ENCODE peak calls at places on chromosomes 4 and X, in four cellular contexts. One of them, this sample, is unnamed. For H3K9me1, the result is how much of the 10 kb centered on the place peaks cover.

GRCh38 chr4:181685911-181686310 is 557.3 kb upstream of the TENM3 start:
- DNase-seq in keratinocyte: no peak
- DNase-seq in K562: no peak
- DNase-seq in IMR-90: peak
- DNase-seq in this sample: no peak

GRCh38 chr4:25343671-25344070 is 31.1 kb downstream of the ZCCHC4 start:
- DNase-seq in K562: no peak
- DNase-seq in keratinocyte: no peak
- DNase-seq in IMR-90: peak
- DNase-seq in this sample: no peak

GRCh38 chrX:133794151-133794550 is 191.2 kb downstream of the GPC3 start:
- DNase-seq in keratinocyte: no peak
- DNase-seq in K562: no peak
- DNase-seq in IMR-90: no peak
- DNase-seq in this sample: no peak

GRCh38 chr4:184455299-184455698 is 19.1 kb downstream of the IRF2 start:
- DNase-seq in IMR-90: no peak
- DNase-seq in K562: no peak
- DNase-seq in keratinocyte: no peak
- DNase-seq in this sample: no peak

GRCh38 chr4:89077806-89078205 is 20.8 kb upstream of the FAM13A start:
- DNase-seq in K562: no peak
- DNase-seq in IMR-90: no peak
- DNase-seq in keratinocyte: no peak
- DNase-seq in this sample: no peak

GRCh38 chrX:31832263-31832662 is 760.4 kb upstream of the FTHL17 start:
- DNase-seq in IMR-90: no peak
- DNase-seq in keratinocyte: no peak
- DNase-seq in K562: no peak
- DNase-seq in this sample: peak

GRCh38 chrX:130631011-130631410 is 229.2 kb downstream of the RBMX2 start:
- DNase-seq in IMR-90: no peak
- DNase-seq in keratinocyte: no peak
- DNase-seq in K562: no peak
- DNase-seq in this sample: no peak

GRCh38 chr4:29948451-29948850 is 771.7 kb upstream of the PCDH7 start:
- DNase-seq in IMR-90: no peak
- DNase-seq in keratinocyte: no peak
- DNase-seq in K562: no peak
- DNase-seq in this sample: no peak

GRCh38 chr4:150123982-150124670 is 45.9 kb downstream of the DCLK2 start:
- DNase-seq in IMR-90: no peak
- DNase-seq in keratinocyte: no peak
- DNase-seq in K562: no peak
- DNase-seq in this sample: no peak

GRCh38 chrX:136251042-136251991 is at the start of gene MAP7D3:
- DNase-seq in K562: peak
- DNase-seq in IMR-90: peak
- DNase-seq in keratinocyte: no peak
- DNase-seq in this sample: peak

GRCh38 chr4:99300934-99301333 is 10.1 kb upstream of the ADH1A start:
- DNase-seq in K562: peak
- DNase-seq in keratinocyte: no peak
- DNase-seq in IMR-90: peak
- DNase-seq in this sample: no peak

GRCh38 chrX:68789966-68790365 is 38.9 kb upstream of the EFNB1 start:
- DNase-seq in keratinocyte: no peak
- DNase-seq in IMR-90: no peak
- DNase-seq in K562: no peak
- DNase-seq in this sample: no peak

GRCh38 chr4:15702941-15703403 is at the start of gene BST1:
- DNase-seq in K562: no peak
- DNase-seq in keratinocyte: no peak
- DNase-seq in IMR-90: peak
- DNase-seq in this sample: peak

GRCh38 chr4:108140328-108140727 is 28.4 kb downstream of the LEF1 start:
- DNase-seq in IMR-90: no peak
- DNase-seq in K562: no peak
- DNase-seq in keratinocyte: no peak
- DNase-seq in this sample: no peak

GRCh38 chr4:170743633-170744032 is 653.9 kb upstream of the AADAT start:
- DNase-seq in keratinocyte: no peak
- DNase-seq in IMR-90: no peak
- DNase-seq in K562: no peak
- DNase-seq in this sample: no peak

GRCh38 chrX:24259544-24260240 is 54.2 kb downstream of the SUPT20HL2 start:
- DNase-seq in K562: peak
- DNase-seq in IMR-90: peak
- DNase-seq in keratinocyte: no peak
- DNase-seq in this sample: peak

GRCh38 chr4:39044947-39045734 is 12.9 kb upstream of the TMEM156 start:
- DNase-seq in IMR-90: no peak
- DNase-seq in K562: peak
- DNase-seq in keratinocyte: no peak
- DNase-seq in this sample: peak

GRCh38 chrX:154892263-154892662 is 6.1 kb downstream of the F8A1 start:
- DNase-seq in keratinocyte: no peak
- DNase-seq in IMR-90: no peak
- DNase-seq in K562: no peak
- DNase-seq in this sample: no peak

GRCh38 chr4:122434285-122434684 is 22.2 kb downstream of the IL2 start:
- DNase-seq in K562: no peak
- DNase-seq in IMR-90: no peak
- DNase-seq in keratinocyte: no peak
- DNase-seq in this sample: no peak

GRCh38 chrX:10327651-10328050 is 170.9 kb downstream of the CLCN4 start:
- DNase-seq in K562: no peak
- DNase-seq in keratinocyte: no peak
- DNase-seq in IMR-90: peak
- DNase-seq in this sample: no peak

GRCh38 chr4:145234086-145234694 is 53.8 kb upstream of the OTUD4 start:
- DNase-seq in keratinocyte: peak
- DNase-seq in K562: peak
- DNase-seq in IMR-90: peak
- DNase-seq in this sample: peak

GRCh38 chr4:79528241-79528706 is 120.2 kb upstream of the GK2 start:
- DNase-seq in K562: no peak
- DNase-seq in keratinocyte: no peak
- DNase-seq in IMR-90: no peak
- DNase-seq in this sample: no peak

GRCh38 chrX:16842684-16843083 is 27.5 kb downstream of the RBBP7 start:
- DNase-seq in keratinocyte: no peak
- DNase-seq in K562: no peak
- DNase-seq in IMR-90: no peak
- DNase-seq in this sample: no peak

GRCh38 chr4:123435246-123436113 is 38.9 kb downstream of the SPRY1 start:
- DNase-seq in IMR-90: no peak
- DNase-seq in K562: no peak
- DNase-seq in keratinocyte: no peak
- DNase-seq in this sample: no peak

GRCh38 chr4:11042760-11043159 is 358.2 kb upstream of the CLNK start:
- DNase-seq in K562: no peak
- DNase-seq in IMR-90: no peak
- DNase-seq in keratinocyte: no peak
- DNase-seq in this sample: no peak

GRCh38 chrX:48890296-48890925 is 7.2 kb downstream of the TIMM17B start:
- DNase-seq in K562: no peak
- DNase-seq in IMR-90: no peak
- DNase-seq in keratinocyte: no peak
- DNase-seq in this sample: no peak

GRCh38 chrX:48891402-48892288 is 5.9 kb downstream of the TIMM17B start:
- DNase-seq in keratinocyte: no peak
- DNase-seq in IMR-90: peak
- DNase-seq in K562: peak
- DNase-seq in this sample: peak

GRCh38 chrX:48892896-48893295 is 4.7 kb downstream of the TIMM17B start:
- DNase-seq in IMR-90: no peak
- DNase-seq in K562: no peak
- DNase-seq in keratinocyte: no peak
- DNase-seq in this sample: no peak

GRCh38 chrX:48893556-48894348 is 3.8 kb downstream of the TIMM17B start:
- DNase-seq in IMR-90: no peak
- DNase-seq in keratinocyte: no peak
- DNase-seq in K562: no peak
- DNase-seq in this sample: no peak

GRCh38 chrX:48890934-48891401 is 6.6 kb downstream of the TIMM17B start:
- DNase-seq in keratinocyte: no peak
- DNase-seq in K562: no peak
- DNase-seq in IMR-90: no peak
- DNase-seq in this sample: no peak
- H3K9me1 ChIP-seq in keratinocyte: under half
- H3K9me1 ChIP-seq in K562: under half
- H3K9me1 ChIP-seq in IMR-90: under half
- H3K9me1 ChIP-seq in this sample: under half

DNA sequence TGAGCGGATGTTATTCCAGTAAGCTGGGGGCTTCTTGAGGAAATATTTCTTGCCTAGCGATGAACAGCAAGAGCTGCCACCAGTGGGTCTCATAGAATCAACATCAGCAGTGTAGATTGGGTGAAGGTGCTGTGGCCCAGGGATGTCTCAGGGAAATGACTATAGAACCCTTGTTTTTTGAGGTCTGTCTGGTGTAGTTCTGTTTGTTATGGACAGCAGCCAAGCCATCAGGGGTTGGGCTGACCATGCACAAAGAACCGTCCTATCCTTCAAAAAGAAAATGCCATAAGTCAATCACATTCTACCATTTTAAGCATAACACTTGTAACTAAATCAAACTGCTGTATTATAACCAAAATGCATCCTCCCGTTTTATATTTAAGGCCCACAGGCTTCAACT is 17.3 kb upstream of the C1GALT1C1 start:
- DNase-seq in K562: no peak
- DNase-seq in IMR-90: no peak
- DNase-seq in keratinocyte: no peak
- DNase-seq in this sample: peak
- H3K9me1 ChIP-seq in K562: under half
- H3K9me1 ChIP-seq in IMR-90: under half
- H3K9me1 ChIP-seq in keratinocyte: under half
- H3K9me1 ChIP-seq in this sample: under half

GRCh38 chr4:24126776-24127175 is 236.9 kb upstream of the PPARGC1A start:
- DNase-seq in K562: no peak
- DNase-seq in IMR-90: no peak
- DNase-seq in keratinocyte: no peak
- DNase-seq in this sample: no peak
- H3K9me1 ChIP-seq in K562: under half
- H3K9me1 ChIP-seq in IMR-90: under half
- H3K9me1 ChIP-seq in keratinocyte: under half
- H3K9me1 ChIP-seq in this sample: under half

GRCh38 chr4:172521171-172521570 is 647.4 kb upstream of the GALNT7 start:
- DNase-seq in IMR-90: no peak
- DNase-seq in K562: no peak
- DNase-seq in keratinocyte: no peak
- DNase-seq in this sample: no peak
- H3K9me1 ChIP-seq in IMR-90: under half
- H3K9me1 ChIP-seq in K562: under half
- H3K9me1 ChIP-seq in keratinocyte: under half
- H3K9me1 ChIP-seq in this sample: under half

GRCh38 chrX:121135488-121136207 is 88.2 kb downstream of the GLUD2 start:
- DNase-seq in K562: no peak
- DNase-seq in keratinocyte: no peak
- DNase-seq in IMR-90: no peak
- DNase-seq in this sample: no peak
- H3K9me1 ChIP-seq in K562: under half
- H3K9me1 ChIP-seq in keratinocyte: under half
- H3K9me1 ChIP-seq in IMR-90: under half
- H3K9me1 ChIP-seq in this sample: under half

DNA sequence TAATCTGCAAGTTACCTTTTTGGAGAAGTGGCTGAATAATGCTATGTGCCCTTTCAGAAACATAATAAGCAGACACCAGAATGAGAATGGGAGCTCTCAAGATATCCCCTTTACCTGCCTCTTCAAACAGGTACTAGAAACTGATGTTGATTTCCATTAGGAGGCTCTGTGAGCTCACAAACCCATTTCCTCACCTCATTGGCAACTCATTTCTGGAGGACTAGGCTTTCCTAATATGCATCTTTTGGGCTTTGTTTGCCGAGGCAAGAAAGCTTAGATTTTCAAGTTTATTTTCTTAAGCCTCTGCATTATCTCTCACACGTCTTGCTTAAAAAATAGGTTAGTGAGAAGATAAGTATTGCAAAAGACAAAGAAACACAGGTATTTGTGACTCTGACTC is 313.1 kb upstream of the IRS4 start:
- DNase-seq in keratinocyte: no peak
- DNase-seq in K562: no peak
- DNase-seq in IMR-90: no peak
- DNase-seq in this sample: no peak
- H3K9me1 ChIP-seq in keratinocyte: under half
- H3K9me1 ChIP-seq in K562: under half
- H3K9me1 ChIP-seq in IMR-90: under half
- H3K9me1 ChIP-seq in this sample: under half

DNA sequence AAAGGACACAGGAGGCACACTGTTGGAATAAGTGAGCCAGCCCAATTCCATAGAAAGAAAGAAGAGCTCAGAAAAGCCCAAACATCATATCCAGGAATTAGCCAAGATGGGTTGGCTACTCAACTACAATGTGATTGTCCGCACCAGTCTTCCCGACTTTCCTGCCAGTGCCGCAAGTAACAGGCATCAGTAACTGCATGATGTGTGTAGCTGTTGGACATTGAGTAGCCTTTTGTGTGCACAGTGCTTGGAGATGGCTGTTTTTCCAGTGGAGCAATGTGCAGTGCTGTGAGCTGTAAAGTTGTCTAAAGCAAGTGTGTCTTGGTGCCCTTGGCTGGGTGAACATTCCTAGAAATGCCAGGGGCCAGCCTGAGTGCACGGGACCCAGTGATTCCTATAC is 29.2 kb upstream of the FAM193A start:
- DNase-seq in keratinocyte: no peak
- DNase-seq in K562: peak
- DNase-seq in IMR-90: no peak
- DNase-seq in this sample: no peak
- H3K9me1 ChIP-seq in keratinocyte: under half
- H3K9me1 ChIP-seq in K562: under half
- H3K9me1 ChIP-seq in IMR-90: under half
- H3K9me1 ChIP-seq in this sample: under half

GRCh38 chrX:23012636-23013035 is 12.9 kb downstream of the DDX53 start:
- DNase-seq in K562: no peak
- DNase-seq in keratinocyte: no peak
- DNase-seq in IMR-90: no peak
- DNase-seq in this sample: no peak

GRCh38 chrX:23008431-23009099 is 8.8 kb downstream of the DDX53 start:
- DNase-seq in K562: no peak
- DNase-seq in keratinocyte: no peak
- DNase-seq in IMR-90: peak
- DNase-seq in this sample: peak

DNA sequence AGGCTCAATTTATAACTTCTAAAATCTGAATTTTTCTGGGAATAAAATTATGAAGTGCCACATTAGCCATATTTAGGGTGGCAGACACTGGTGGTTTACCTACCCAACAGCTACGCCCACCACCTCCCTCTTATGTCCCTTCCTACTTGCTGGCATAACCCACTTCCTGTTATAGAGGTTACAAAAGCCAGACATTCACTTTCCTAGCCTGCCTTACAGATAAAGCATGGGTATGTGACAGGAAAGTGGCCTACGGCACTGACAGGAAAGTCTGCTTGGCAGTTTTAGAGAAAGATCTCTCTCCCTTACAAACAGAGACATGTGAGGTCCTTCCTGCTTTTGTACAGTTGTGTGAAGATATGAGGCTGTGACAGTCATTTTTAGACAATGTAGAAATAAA is 12.4 kb downstream of the DDX53 start:
- DNase-seq in K562: no peak
- DNase-seq in keratinocyte: no peak
- DNase-seq in IMR-90: no peak
- DNase-seq in this sample: no peak
- H3K9me1 ChIP-seq in K562: under half
- H3K9me1 ChIP-seq in keratinocyte: under half
- H3K9me1 ChIP-seq in IMR-90: under half
- H3K9me1 ChIP-seq in this sample: under half